ENCODE peak calls at places on chromosome 17, in six cellular contexts. R is nephron progenitor cell, J is T-cell, I is H54, P is RCC 7860, M is activated B cell treated with CpG ODN at 0.5 μM for 24 hours. B is an unnamed sample.

GRCh38 chr17:57889892-57890856 is 40.3 kb upstream of the MRPS23 start:
- DNase-seq in R (no peak), J (no peak), I (peak), P (peak), M (no peak), B (peak)

GRCh38 chr17:56172517-56172982 is 19.3 kb downstream of the ANKFN1 start:
- DNase-seq in R (no peak), J (no peak), I (no peak), P (no peak), M (no peak), B (no peak)

GRCh38 chr17:4329838-4330237 is 36.6 kb downstream of the UBE2G1 start:
- DNase-seq in R (no peak), J (no peak), I (peak), P (peak), M (no peak), B (peak)

GRCh38 chr17:67520282-67520906 is 143.3 kb downstream of the PITPNC1 start:
- DNase-seq in R (peak), J (no peak), I (no peak), P (no peak), M (no peak), B (no peak)

GRCh38 chr17:53818271-53818670 is 4.5 kb upstream of the KIF2B start:
- DNase-seq in R (no peak), J (no peak), I (no peak), P (no peak), M (no peak), B (no peak)

GRCh38 chr17:73308017-73308823 is 3.6 kb downstream of the CDC42EP4 start:
- DNase-seq in R (no peak), J (no peak), I (peak), P (peak), M (no peak), B (peak)

GRCh38 chr17:7956208-7956965 is 24.4 kb downstream of the CNTROB start:
- DNase-seq in R (no peak), J (no peak), I (no peak), P (no peak), M (no peak), B (no peak)

GRCh38 chr17:19755821-19756510 is 7.9 kb upstream of the ALDH3A1 start:
- DNase-seq in R (no peak), J (no peak), I (no peak), P (no peak), M (no peak), B (no peak)

GRCh38 chr17:41065829-41066624 is at the start of gene KRTAP2-4:
- DNase-seq in R (no peak), J (no peak), I (peak), P (peak), M (no peak), B (no peak)

GRCh38 chr17:69478916-69479315 is 64.4 kb downstream of the MAP2K6 start:
- DNase-seq in R (no peak), J (no peak), I (no peak), P (no peak), M (no peak), B (no peak)

GRCh38 chr17:28972437-28972836 is 21.1 kb upstream of the PHF12 start:
- DNase-seq in R (no peak), J (no peak), I (no peak), P (no peak), M (no peak), B (no peak)

GRCh38 chr17:35214631-35215273 is 20.6 kb upstream of the SLC35G3 start:
- DNase-seq in R (no peak), J (peak), I (no peak), P (no peak), M (no peak), B (no peak)

GRCh38 chr17:18194394-18194793 is 10.8 kb downstream of the ALKBH5 start:
- DNase-seq in R (no peak), J (no peak), I (no peak), P (no peak), M (no peak), B (no peak)

GRCh38 chr17:13323990-13324389 is 277.7 kb downstream of the HS3ST3A1 start:
- DNase-seq in R (no peak), J (no peak), I (no peak), P (no peak), M (no peak), B (no peak)

GRCh38 chr17:44914698-44915271 is 515 bp downstream of the GFAP start:
- DNase-seq in R (no peak), J (no peak), I (no peak), P (no peak), M (no peak), B (no peak)

GRCh38 chr17:17526369-17526768 is 30.2 kb upstream of the RASD1 start:
- DNase-seq in R (no peak), J (no peak), I (no peak), P (no peak), M (no peak), B (no peak)

GRCh38 chr17:67003231-67003630 is 38.7 kb downstream of the CACNG4 start:
- DNase-seq in R (no peak), J (no peak), I (no peak), P (no peak), M (no peak), B (no peak)

GRCh38 chr17:33753452-33753851 is 460.4 kb upstream of the ASIC2 start:
- DNase-seq in R (no peak), J (no peak), I (no peak), P (no peak), M (no peak), B (no peak)

GRCh38 chr17:74903671-74904070 is 10.2 kb upstream of the FADS6 start:
- DNase-seq in R (no peak), J (no peak), I (no peak), P (no peak), M (no peak), B (no peak)

GRCh38 chr17:70905796-70906195 is 736.5 kb downstream of the KCNJ2 start:
- DNase-seq in R (no peak), J (no peak), I (peak), P (peak), M (no peak), B (peak)

GRCh38 chr17:61634011-61634539 is 43.1 kb upstream of the NACA2 start:
- DNase-seq in R (no peak), J (no peak), I (no peak), P (no peak), M (no peak), B (no peak)

GRCh38 chr17:43671755-43672502 is 10.2 kb upstream of the MEOX1 start:
- DNase-seq in R (no peak), J (no peak), I (no peak), P (no peak), M (no peak), B (no peak)

GRCh38 chr17:12627177-12627629 is 38.5 kb upstream of the MYOCD start:
- DNase-seq in R (no peak), J (no peak), I (peak), P (peak), M (no peak), B (peak)

GRCh38 chr17:73359987-73360410 is 48.2 kb upstream of the CDC42EP4 start:
- DNase-seq in R (no peak), J (no peak), I (no peak), P (no peak), M (no peak), B (no peak)

GRCh38 chr17:69567130-69567529 is 152.6 kb downstream of the MAP2K6 start:
- DNase-seq in R (peak), J (no peak), I (no peak), P (no peak), M (no peak), B (no peak)

GRCh38 chr17:46968896-46969295 is 10.2 kb downstream of the RPRML start:
- DNase-seq in R (no peak), J (no peak), I (no peak), P (no peak), M (no peak), B (no peak)

GRCh38 chr17:49691677-49692191 is 13.8 kb upstream of the SPOP start:
- DNase-seq in R (no peak), J (no peak), I (no peak), P (no peak), M (no peak), B (no peak)

GRCh38 chr17:42339221-42339620 is 49.0 kb downstream of the STAT3 start:
- DNase-seq in R (no peak), J (no peak), I (no peak), P (no peak), M (no peak), B (no peak)

GRCh38 chr17:31509805-31510177 is 118.3 kb downstream of the RAB11FIP4 start:
- DNase-seq in R (no peak), J (no peak), I (no peak), P (no peak), M (no peak), B (no peak)

GRCh38 chr17:21160401-21160800 is 33.6 kb downstream of the DHRS7B start:
- DNase-seq in R (no peak), J (no peak), I (no peak), P (no peak), M (no peak), B (no peak)

GRCh38 chr17:2847601-2848255 is 51.5 kb downstream of the RAP1GAP2 start:
- DNase-seq in R (no peak), J (no peak), I (no peak), P (no peak), M (no peak), B (no peak)

GRCh38 chr17:61678339-61678738 is 87.3 kb upstream of the NACA2 start:
- DNase-seq in R (no peak), J (no peak), I (no peak), P (no peak), M (no peak), B (no peak)

GRCh38 chr17:31581022-31581483 is 189.6 kb downstream of the RAB11FIP4 start:
- DNase-seq in R (no peak), J (no peak), I (peak), P (peak), M (no peak), B (peak)